ENCODE peak calls at places on chromosomes 3 and 15, in seven cellular contexts. V is HepG2; B is stimulated activated naive CD8-positive, alpha-beta T cell treated with anti-CD3 and anti-CD28 coated beads, Interleukin-15, amount 100 ng/mL, for 72 hours; J is activated CD4-positive, CD25-positive, alpha-beta regulatory T cell treated with anti-CD3 and anti-CD28 coated beads, Interleukin-2, amount 50 U/mL, for 24 hours; O is activated naive CD8-positive, alpha-beta T cell treated with anti-CD3 and anti-CD28 coated beads, Interleukin-2, amount 10 ng/mL, durations not matched to agents 7 days and 5 days; C is activated CD8-positive, alpha-beta T cell treated with anti-CD3 and anti-CD28 coated beads for 36 hours; Q is RWPE2. N is an unnamed sample.

GRCh38 chr3:18258492-18258891 is 166.6 kb downstream of the SATB1 start:
- ATAC-seq in V (no peak), B (no peak), J (no peak), O (no peak), C (no peak), Q (no peak), N (no peak)

GRCh38 chr15:31013863-31014607 is 22.6 kb upstream of the MTMR10 start:
- ATAC-seq in V (peak), B (peak), J (peak), O (peak), C (peak), Q (no peak), N (peak)

GRCh38 chr3:155983834-155984474 is 113.5 kb downstream of the GMPS start:
- ATAC-seq in V (no peak), B (no peak), J (no peak), O (no peak), C (no peak), Q (no peak), N (no peak)

GRCh38 chr3:72414481-72415016 is 433.7 kb downstream of the SHQ1 start:
- ATAC-seq in V (no peak), B (no peak), J (no peak), O (no peak), C (no peak), Q (no peak), N (no peak)

GRCh38 chr15:85312925-85313324 is 67.5 kb upstream of the AKAP13 start:
- ATAC-seq in V (peak), B (peak), J (no peak), O (no peak), C (no peak), Q (peak), N (no peak)

GRCh38 chr15:60889006-60889405 is 340.1 kb downstream of the RORA start:
- ATAC-seq in V (no peak), B (no peak), J (no peak), O (no peak), C (no peak), Q (no peak), N (no peak)

GRCh38 chr3:29525254-29525881 is 244.5 kb downstream of the RBMS3 start:
- ATAC-seq in V (no peak), B (no peak), J (no peak), O (no peak), C (no peak), Q (no peak), N (peak)

GRCh38 chr3:178588593-178588992 is 52.4 kb downstream of the KCNMB2 start:
- ATAC-seq in V (no peak), B (no peak), J (no peak), O (no peak), C (no peak), Q (no peak), N (no peak)

GRCh38 chr3:117252651-117253050 is 543.1 kb downstream of the TUSC7 start:
- ATAC-seq in V (no peak), B (no peak), J (no peak), O (no peak), C (no peak), Q (no peak), N (no peak)

GRCh38 chr15:38670142-38671002 is 105.8 kb upstream of the RASGRP1 start:
- ATAC-seq in V (no peak), B (peak), J (peak), O (peak), C (peak), Q (no peak), N (peak)

GRCh38 chr3:46089237-46090011 is 62.1 kb upstream of the XCR1 start:
- ATAC-seq in V (no peak), B (peak), J (peak), O (peak), C (peak), Q (peak), N (peak)

GRCh38 chr3:141243295-141243707 is 11.7 kb downstream of the PXYLP1 start:
- ATAC-seq in V (no peak), B (peak), J (peak), O (peak), C (peak), Q (no peak), N (no peak)

GRCh38 chr3:32421991-32422859 is 30.6 kb downstream of the CMTM7 start:
- ATAC-seq in V (no peak), B (no peak), J (no peak), O (no peak), C (no peak), Q (peak), N (peak)

GRCh38 chr3:184144505-184144904 is 9.3 kb downstream of the EIF2B5 start:
- ATAC-seq in V (no peak), B (no peak), J (no peak), O (no peak), C (no peak), Q (no peak), N (no peak)